ENCODE peak calls at places on chromosomes 1 and 21, in five cellular contexts. One of them, this sample, is unnamed.

GRCh38 chr21:37159053-37159776 is 86.2 kb downstream of the TTC3 start:
- DNase-seq in foreskin fibroblast: no peak
- DNase-seq in neural progenitor cell: no peak
- DNase-seq in neural crest cell: no peak
- DNase-seq in astrocyte of the spinal cord: no peak
- DNase-seq in this sample: peak

GRCh38 chr21:37503848-37504467 is 137.4 kb downstream of the DYRK1A start:
- DNase-seq in foreskin fibroblast: peak
- DNase-seq in neural progenitor cell: peak
- DNase-seq in neural crest cell: no peak
- DNase-seq in astrocyte of the spinal cord: peak
- DNase-seq in this sample: peak

GRCh38 chr1:219965285-219965684 is 36.9 kb upstream of the SLC30A10 start:
- DNase-seq in foreskin fibroblast: peak
- DNase-seq in neural progenitor cell: no peak
- DNase-seq in neural crest cell: no peak
- DNase-seq in astrocyte of the spinal cord: no peak
- DNase-seq in this sample: no peak

GRCh38 chr1:53725238-53725689 is 13.7 kb downstream of the GLIS1 start:
- DNase-seq in foreskin fibroblast: peak
- DNase-seq in neural progenitor cell: peak
- DNase-seq in neural crest cell: no peak
- DNase-seq in astrocyte of the spinal cord: peak
- DNase-seq in this sample: no peak

GRCh38 chr21:31370893-31371652 is 27.0 kb upstream of the TIAM1 start:
- DNase-seq in foreskin fibroblast: peak
- DNase-seq in neural progenitor cell: no peak
- DNase-seq in neural crest cell: no peak
- DNase-seq in astrocyte of the spinal cord: peak
- DNase-seq in this sample: no peak

GRCh38 chr1:27831568-27832410 is 1.2 kb downstream of the PPP1R8 start:
- DNase-seq in foreskin fibroblast: peak
- DNase-seq in neural progenitor cell: peak
- DNase-seq in neural crest cell: no peak
- DNase-seq in astrocyte of the spinal cord: peak
- DNase-seq in this sample: no peak

GRCh38 chr1:104797982-104798381 is 1048.3 kb downstream of the AMY1C start:
- DNase-seq in foreskin fibroblast: no peak
- DNase-seq in neural progenitor cell: no peak
- DNase-seq in neural crest cell: no peak
- DNase-seq in astrocyte of the spinal cord: no peak
- DNase-seq in this sample: no peak

GRCh38 chr1:56645663-56646330 is 683 bp downstream of the PRKAA2 start:
- DNase-seq in foreskin fibroblast: peak
- DNase-seq in neural progenitor cell: peak
- DNase-seq in neural crest cell: no peak
- DNase-seq in astrocyte of the spinal cord: peak
- DNase-seq in this sample: no peak

GRCh38 chr1:50348449-50349241 is 74.6 kb downstream of the DMRTA2 start:
- DNase-seq in foreskin fibroblast: peak
- DNase-seq in neural progenitor cell: peak
- DNase-seq in neural crest cell: peak
- DNase-seq in astrocyte of the spinal cord: peak
- DNase-seq in this sample: peak

GRCh38 chr1:17529381-17529780 is 10.1 kb upstream of the ARHGEF10L start:
- DNase-seq in foreskin fibroblast: no peak
- DNase-seq in neural progenitor cell: no peak
- DNase-seq in neural crest cell: no peak
- DNase-seq in astrocyte of the spinal cord: no peak
- DNase-seq in this sample: no peak

GRCh38 chr1:150875197-150876110 is 945 bp downstream of the ARNT start:
- DNase-seq in foreskin fibroblast: no peak
- DNase-seq in neural progenitor cell: no peak
- DNase-seq in neural crest cell: no peak
- DNase-seq in astrocyte of the spinal cord: peak
- DNase-seq in this sample: no peak

GRCh38 chr1:40783001-40783905 is at the start of gene KCNQ4:
- DNase-seq in foreskin fibroblast: peak
- DNase-seq in neural progenitor cell: peak
- DNase-seq in neural crest cell: peak
- DNase-seq in astrocyte of the spinal cord: no peak
- DNase-seq in this sample: no peak

GRCh38 chr1:23824711-23825075 is 536 bp downstream of the HMGCL start:
- DNase-seq in foreskin fibroblast: peak
- DNase-seq in neural progenitor cell: peak
- DNase-seq in neural crest cell: no peak
- DNase-seq in astrocyte of the spinal cord: no peak
- DNase-seq in this sample: no peak

GRCh38 chr1:226310123-226310540 is 1.2 kb upstream of the LIN9 start:
- DNase-seq in foreskin fibroblast: no peak
- DNase-seq in neural progenitor cell: no peak
- DNase-seq in neural crest cell: no peak
- DNase-seq in astrocyte of the spinal cord: no peak
- DNase-seq in this sample: no peak

GRCh38 chr1:18957136-18957521 is 653 bp upstream of the IFFO2 start:
- DNase-seq in foreskin fibroblast: no peak
- DNase-seq in neural progenitor cell: peak
- DNase-seq in neural crest cell: no peak
- DNase-seq in astrocyte of the spinal cord: no peak
- DNase-seq in this sample: no peak

GRCh38 chr1:28642056-28642846 is 616 bp downstream of the TAF12 start:
- DNase-seq in foreskin fibroblast: no peak
- DNase-seq in neural progenitor cell: no peak
- DNase-seq in neural crest cell: peak
- DNase-seq in astrocyte of the spinal cord: no peak
- DNase-seq in this sample: no peak

GRCh38 chr21:39852021-39852721 is 15.1 kb upstream of the PCP4 start:
- DNase-seq in foreskin fibroblast: no peak
- DNase-seq in neural progenitor cell: no peak
- DNase-seq in neural crest cell: no peak
- DNase-seq in astrocyte of the spinal cord: no peak
- DNase-seq in this sample: no peak

GRCh38 chr1:68590473-68590872 is 93.6 kb upstream of the DEPDC1 start:
- DNase-seq in foreskin fibroblast: no peak
- DNase-seq in neural progenitor cell: no peak
- DNase-seq in neural crest cell: no peak
- DNase-seq in astrocyte of the spinal cord: no peak
- DNase-seq in this sample: no peak

GRCh38 chr1:231124746-231125145 is 37.1 kb upstream of the TRIM67 start:
- DNase-seq in foreskin fibroblast: no peak
- DNase-seq in neural progenitor cell: peak
- DNase-seq in neural crest cell: no peak
- DNase-seq in astrocyte of the spinal cord: no peak
- DNase-seq in this sample: no peak

GRCh38 chr1:235021321-235021720 is 107.3 kb downstream of the TOMM20 start:
- DNase-seq in foreskin fibroblast: no peak
- DNase-seq in neural progenitor cell: no peak
- DNase-seq in neural crest cell: no peak
- DNase-seq in astrocyte of the spinal cord: no peak
- DNase-seq in this sample: no peak

GRCh38 chr1:246417152-246417812 is 89.8 kb downstream of the SMYD3 start:
- DNase-seq in foreskin fibroblast: peak
- DNase-seq in neural progenitor cell: no peak
- DNase-seq in neural crest cell: no peak
- DNase-seq in astrocyte of the spinal cord: peak
- DNase-seq in this sample: no peak

GRCh38 chr1:115677172-115677542 is 35.4 kb downstream of the VANGL1 start:
- DNase-seq in foreskin fibroblast: no peak
- DNase-seq in neural progenitor cell: peak
- DNase-seq in neural crest cell: peak
- DNase-seq in astrocyte of the spinal cord: peak
- DNase-seq in this sample: no peak

GRCh38 chr1:230728710-230729392 is 14.9 kb upstream of the AGT start:
- DNase-seq in foreskin fibroblast: no peak
- DNase-seq in neural progenitor cell: no peak
- DNase-seq in neural crest cell: no peak
- DNase-seq in astrocyte of the spinal cord: no peak
- DNase-seq in this sample: no peak

GRCh38 chr1:89259283-89259971 is 13.2 kb downstream of the GBP5 start:
- DNase-seq in foreskin fibroblast: no peak
- DNase-seq in neural progenitor cell: no peak
- DNase-seq in neural crest cell: no peak
- DNase-seq in astrocyte of the spinal cord: no peak
- DNase-seq in this sample: no peak

GRCh38 chr1:81679972-81680371 is 120.8 kb upstream of the ADGRL2 start:
- DNase-seq in foreskin fibroblast: peak
- DNase-seq in neural progenitor cell: peak
- DNase-seq in neural crest cell: peak
- DNase-seq in astrocyte of the spinal cord: no peak
- DNase-seq in this sample: no peak

GRCh38 chr1:161177112-161177935 is at the start of gene B4GALT3:
- DNase-seq in foreskin fibroblast: peak
- DNase-seq in neural progenitor cell: peak
- DNase-seq in neural crest cell: peak
- DNase-seq in astrocyte of the spinal cord: peak
- DNase-seq in this sample: no peak

GRCh38 chr1:156618853-156619581 is at the start of gene HAPLN2:
- DNase-seq in foreskin fibroblast: peak
- DNase-seq in neural progenitor cell: peak
- DNase-seq in neural crest cell: peak
- DNase-seq in astrocyte of the spinal cord: no peak
- DNase-seq in this sample: no peak

GRCh38 chr1:59083946-59084865 is 212.7 kb upstream of the FGGY start:
- DNase-seq in foreskin fibroblast: no peak
- DNase-seq in neural progenitor cell: peak
- DNase-seq in neural crest cell: no peak
- DNase-seq in astrocyte of the spinal cord: peak
- DNase-seq in this sample: no peak

GRCh38 chr1:198776602-198777029 is 137.8 kb downstream of the PTPRC start:
- DNase-seq in foreskin fibroblast: peak
- DNase-seq in neural progenitor cell: no peak
- DNase-seq in neural crest cell: no peak
- DNase-seq in astrocyte of the spinal cord: peak
- DNase-seq in this sample: peak

GRCh38 chr1:45093334-45093733 is 81.3 kb downstream of the UROD start:
- DNase-seq in foreskin fibroblast: no peak
- DNase-seq in neural progenitor cell: no peak
- DNase-seq in neural crest cell: no peak
- DNase-seq in astrocyte of the spinal cord: no peak
- DNase-seq in this sample: no peak

DNA sequence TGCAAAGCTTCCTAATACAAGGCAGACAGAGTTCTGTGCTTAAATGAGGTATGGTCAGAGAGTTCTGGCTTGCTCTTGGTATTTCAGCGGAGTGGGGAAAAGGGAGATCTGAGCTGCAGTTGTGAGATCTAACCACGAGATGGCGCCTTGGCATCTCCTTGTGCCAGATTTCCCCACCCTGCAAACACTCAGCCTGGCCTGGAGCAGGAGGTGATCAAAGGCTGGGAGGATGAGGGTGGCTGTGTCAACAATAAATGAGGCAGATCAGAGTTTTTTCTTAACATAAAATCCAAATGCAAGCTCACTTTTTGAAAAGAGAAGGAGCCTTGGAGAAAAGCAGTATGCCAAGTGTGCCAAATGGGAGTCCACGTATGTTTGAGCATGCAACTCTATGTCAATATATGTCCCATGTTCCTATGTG is 4.1 kb upstream of the TFAP2E start:
- DNase-seq in foreskin fibroblast: peak
- DNase-seq in neural progenitor cell: peak
- DNase-seq in neural crest cell: peak
- DNase-seq in astrocyte of the spinal cord: peak
- DNase-seq in this sample: no peak
- TF ChIP-seq CTCF in foreskin fibroblast: peak
- TF ChIP-seq CTCF in neural progenitor cell: peak
- TF ChIP-seq CTCF in neural crest cell: peak
- TF ChIP-seq CTCF in astrocyte of the spinal cord: peak
- TF ChIP-seq CTCF in this sample: peak

GRCh38 chr21:46366561-46366960 is 42.6 kb downstream of the PCNT start:
- DNase-seq in foreskin fibroblast: no peak
- DNase-seq in neural progenitor cell: no peak
- DNase-seq in neural crest cell: no peak
- DNase-seq in astrocyte of the spinal cord: no peak
- DNase-seq in this sample: no peak

GRCh38 chr21:46363698-46364097 is 39.7 kb downstream of the PCNT start:
- DNase-seq in foreskin fibroblast: no peak
- DNase-seq in neural progenitor cell: no peak
- DNase-seq in neural crest cell: no peak
- DNase-seq in astrocyte of the spinal cord: no peak
- DNase-seq in this sample: no peak

GRCh38 chr21:46366091-46366490 is 42.1 kb downstream of the PCNT start:
- DNase-seq in foreskin fibroblast: no peak
- DNase-seq in neural progenitor cell: no peak
- DNase-seq in neural crest cell: no peak
- DNase-seq in astrocyte of the spinal cord: no peak
- DNase-seq in this sample: no peak

GRCh38 chr21:46361937-46362336 is 38.0 kb downstream of the PCNT start:
- DNase-seq in foreskin fibroblast: no peak
- DNase-seq in neural progenitor cell: no peak
- DNase-seq in neural crest cell: no peak
- DNase-seq in astrocyte of the spinal cord: no peak
- DNase-seq in this sample: no peak

GRCh38 chr21:46362946-46363345 is 39.0 kb downstream of the PCNT start:
- DNase-seq in foreskin fibroblast: no peak
- DNase-seq in neural progenitor cell: no peak
- DNase-seq in neural crest cell: no peak
- DNase-seq in astrocyte of the spinal cord: no peak
- DNase-seq in this sample: no peak
- TF ChIP-seq CTCF in foreskin fibroblast: no peak
- TF ChIP-seq CTCF in neural progenitor cell: no peak
- TF ChIP-seq CTCF in neural crest cell: no peak
- TF ChIP-seq CTCF in astrocyte of the spinal cord: no peak
- TF ChIP-seq CTCF in this sample: no peak

DNA sequence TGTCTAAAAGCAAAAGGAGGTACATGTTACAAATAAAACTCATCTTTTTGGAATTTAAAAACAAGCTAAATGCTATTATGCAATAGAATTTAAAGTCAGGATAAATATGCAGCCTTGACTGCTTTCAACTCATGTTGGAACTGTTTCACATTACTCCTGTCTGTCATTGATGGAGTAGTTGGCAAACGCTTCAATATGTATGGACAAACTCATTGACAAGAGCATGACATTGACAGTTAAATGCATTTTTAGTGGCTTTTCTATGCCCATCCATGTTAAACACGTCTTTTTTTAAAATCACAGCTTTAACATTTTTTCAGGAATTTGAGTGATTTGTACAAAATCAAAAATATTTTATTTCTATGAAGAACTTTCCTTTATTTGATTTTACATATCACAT is 1560.5 kb downstream of the KCNT2 start:
- DNase-seq in foreskin fibroblast: no peak
- DNase-seq in neural progenitor cell: no peak
- DNase-seq in neural crest cell: no peak
- DNase-seq in astrocyte of the spinal cord: no peak
- DNase-seq in this sample: no peak
- TF ChIP-seq CTCF in foreskin fibroblast: no peak
- TF ChIP-seq CTCF in neural progenitor cell: no peak
- TF ChIP-seq CTCF in neural crest cell: no peak
- TF ChIP-seq CTCF in astrocyte of the spinal cord: no peak
- TF ChIP-seq CTCF in this sample: no peak

DNA sequence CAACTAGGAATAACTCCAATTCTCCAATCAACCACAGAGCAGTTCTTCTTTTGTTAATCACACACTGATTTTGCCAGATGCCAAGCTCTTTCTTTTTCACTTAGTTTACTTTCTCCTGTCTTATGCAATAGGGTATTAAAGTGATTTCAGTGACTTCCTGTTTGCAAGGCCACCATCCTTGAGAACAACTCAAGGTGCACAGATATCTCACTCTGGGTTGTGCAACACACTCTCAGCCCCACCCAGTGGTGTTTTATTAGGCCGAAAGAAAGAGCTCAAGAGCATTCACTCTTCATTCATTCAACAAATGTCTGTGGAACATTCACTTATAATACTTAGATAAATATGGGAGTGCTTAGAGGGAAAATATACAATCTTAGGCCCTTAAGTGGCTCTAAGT is 352.5 kb downstream of the ZNF326 start:
- DNase-seq in foreskin fibroblast: no peak
- DNase-seq in neural progenitor cell: no peak
- DNase-seq in neural crest cell: no peak
- DNase-seq in astrocyte of the spinal cord: no peak
- DNase-seq in this sample: no peak
- TF ChIP-seq CTCF in foreskin fibroblast: no peak
- TF ChIP-seq CTCF in neural progenitor cell: no peak
- TF ChIP-seq CTCF in neural crest cell: no peak
- TF ChIP-seq CTCF in astrocyte of the spinal cord: no peak
- TF ChIP-seq CTCF in this sample: no peak